ENCODE peak calls at places on chromosomes 3 and 15, in seven cellular contexts. R, P, L, Q, M, U and J are unnamed samples.
A peak's percentile ranks its signal among the peaks of the same experiment; 100 is the strongest.

GRCh38 chr3:61877359-61877770 is 316.0 kb downstream of the PTPRG start:
- DNase-seq in R (peak; percentile 29), P (no peak), L (peak; percentile 17), Q (no peak), M (no peak), U (no peak), J (peak; percentile 74)

GRCh38 chr15:65189102-65189740 is 4.1 kb upstream of the CLPX start:
- DNase-seq in R (peak; percentile 51), P (peak; percentile 36), L (no peak), Q (peak; percentile 57), M (peak; percentile 67), U (peak; percentile 54), J (peak; percentile 26)

GRCh38 chr3:98185180-98185579 is 18.7 kb downstream of the OR5H15 start:
- DNase-seq in R (peak; percentile 17), P (no peak), L (no peak), Q (peak; percentile 6), M (no peak), U (no peak), J (peak; percentile 21)

GRCh38 chr15:75684648-75685047 is 28.0 kb downstream of the CSPG4 start:
- DNase-seq in R (no peak), P (peak; percentile 11), L (no peak), Q (no peak), M (no peak), U (no peak), J (no peak)

GRCh38 chr15:74340139-74340538 is 27.3 kb downstream of the CYP11A1 start:
- DNase-seq in R (no peak), P (no peak), L (no peak), Q (no peak), M (no peak), U (peak; percentile 41), J (no peak)

GRCh38 chr3:25493786-25494185 is 65.7 kb downstream of the RARB start:
- DNase-seq in R (no peak), P (no peak), L (no peak), Q (no peak), M (peak; percentile 61), U (peak; percentile 7), J (no peak)

GRCh38 chr3:150038830-150039229 is 68.1 kb upstream of the PFN2 start:
- DNase-seq in R (no peak), P (peak; percentile 11), L (no peak), Q (no peak), M (no peak), U (no peak), J (no peak)

GRCh38 chr3:127716334-127716733 is 43.6 kb downstream of the ABTB1 start:
- DNase-seq in R (no peak), P (no peak), L (no peak), Q (no peak), M (no peak), U (no peak), J (no peak)

GRCh38 chr3:188792788-188793187 is 379.0 kb upstream of the TPRG1 start:
- DNase-seq in R (peak; percentile 35), P (no peak), L (no peak), Q (no peak), M (peak; percentile 27), U (no peak), J (no peak)

GRCh38 chr3:36700537-36701248 is 63.7 kb downstream of the DCLK3 start:
- DNase-seq in R (peak; percentile 75), P (peak; percentile 54), L (no peak), Q (peak; percentile 54), M (peak; percentile 85), U (peak; percentile 81), J (peak; percentile 44)

GRCh38 chr15:78364233-78364632 is 24.1 kb downstream of the CRABP1 start:
- DNase-seq in R (peak; percentile 32), P (no peak), L (no peak), Q (no peak), M (no peak), U (no peak), J (no peak)

GRCh38 chr15:80580107-80580506 is 115.0 kb upstream of the ABHD17C start:
- DNase-seq in R (no peak), P (no peak), L (no peak), Q (no peak), M (peak; percentile 80), U (peak; percentile 96), J (no peak)

GRCh38 chr15:37900286-37901221 is 33.9 kb upstream of the TMCO5A start:
- DNase-seq in R (peak; percentile 34), P (no peak), L (no peak), Q (no peak), M (peak; percentile 84), U (peak; percentile 87), J (no peak)

GRCh38 chr3:30421261-30421660 is 185.1 kb upstream of the TGFBR2 start:
- DNase-seq in R (no peak), P (no peak), L (no peak), Q (no peak), M (peak; percentile 84), U (peak; percentile 40), J (no peak)

GRCh38 chr3:44252332-44252731 is 10.6 kb downstream of the TOPAZ1 start:
- DNase-seq in R (no peak), P (no peak), L (no peak), Q (no peak), M (no peak), U (no peak), J (no peak)

GRCh38 chr3:115968871-115969270 is 345.6 kb downstream of the GAP43 start:
- DNase-seq in R (no peak), P (no peak), L (no peak), Q (no peak), M (no peak), U (no peak), J (no peak)

GRCh38 chr15:67033521-67033920 is 31.9 kb upstream of the SMAD3 start:
- DNase-seq in R (no peak), P (no peak), L (no peak), Q (no peak), M (no peak), U (no peak), J (no peak)

GRCh38 chr3:140599009-140599408 is 78.9 kb upstream of the TRIM42 start:
- DNase-seq in R (no peak), P (no peak), L (no peak), Q (no peak), M (no peak), U (no peak), J (no peak)

DNA sequence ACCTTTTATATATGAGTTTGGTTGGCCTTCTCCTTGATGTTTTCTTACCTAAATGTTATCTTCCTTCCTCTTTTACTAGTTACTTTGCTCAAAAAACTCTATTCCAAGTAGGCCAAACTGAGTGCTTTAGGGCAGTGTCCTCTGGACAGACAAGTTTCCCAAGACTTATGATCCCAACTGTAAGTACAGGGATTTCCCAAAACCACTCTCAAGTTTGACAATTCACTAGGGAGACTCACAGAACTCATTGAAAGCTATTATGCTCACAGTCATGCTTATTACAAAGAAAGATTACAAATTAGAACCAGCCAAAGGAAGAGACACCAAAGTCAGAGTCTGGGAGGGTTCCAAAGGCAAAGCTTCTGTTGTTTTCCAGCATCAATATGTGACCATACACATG is 534.2 kb upstream of the ALCAM start:
- DNase-seq in R (no peak), P (no peak), L (no peak), Q (no peak), M (no peak), U (no peak), J (no peak)
- H2AFZ ChIP-seq in R (no peak overlapping the region), P (no peak overlapping the region), L (no peak overlapping the region), Q (peak overlapping the region; percentile 5), M (no peak overlapping the region), U (no peak overlapping the region), J (no peak overlapping the region)

GRCh38 chr3:10198226-10198625 is 33.5 kb downstream of the IRAK2 start:
- DNase-seq in R (no peak), P (no peak), L (no peak), Q (no peak), M (no peak), U (no peak), J (no peak)

GRCh38 chr3:10195692-10196091 is 31.0 kb downstream of the IRAK2 start:
- DNase-seq in R (no peak), P (no peak), L (no peak), Q (no peak), M (no peak), U (no peak), J (no peak)

GRCh38 chr3:10194328-10195071 is 29.8 kb downstream of the IRAK2 start:
- DNase-seq in R (no peak), P (peak; percentile 61), L (peak; percentile 74), Q (no peak), M (no peak), U (no peak), J (no peak)

GRCh38 chr3:10198761-10199688 is 34.3 kb downstream of the IRAK2 start:
- DNase-seq in R (peak; percentile 59), P (peak; percentile 60), L (peak; percentile 80), Q (no peak), M (peak; percentile 88), U (peak; percentile 88), J (peak; percentile 87)

DNA sequence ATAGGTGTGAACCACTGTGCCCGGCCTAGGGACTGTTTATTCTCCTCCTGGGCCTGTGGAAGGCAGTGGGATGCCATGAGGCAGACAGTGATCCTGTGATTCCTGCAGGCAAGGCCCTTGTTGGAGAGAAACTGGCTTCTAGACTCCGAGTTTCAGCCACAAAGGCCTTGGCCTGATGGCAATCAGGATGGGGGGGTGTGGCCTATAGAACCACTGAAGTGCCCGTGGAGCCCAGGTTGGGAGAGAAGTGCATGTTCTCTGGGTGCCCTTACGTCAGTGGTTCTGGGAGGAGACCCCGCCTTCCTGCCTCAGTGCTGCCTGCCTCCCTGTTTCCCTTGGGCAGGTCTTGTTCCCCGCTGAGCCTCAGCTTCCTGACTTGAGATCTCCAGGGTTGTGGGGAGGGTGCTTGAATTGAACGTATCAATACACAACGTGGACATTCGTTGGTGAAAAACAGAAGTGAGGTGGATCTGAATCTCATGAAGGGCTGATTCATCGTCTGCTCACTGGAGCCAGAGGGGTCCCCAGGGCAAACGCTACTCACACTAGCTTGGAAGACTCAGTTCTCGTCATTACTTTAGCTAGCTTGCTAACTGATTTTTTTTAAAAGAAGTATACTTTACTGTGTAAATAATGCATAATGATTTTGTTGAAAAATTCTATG is 31.8 kb downstream of the IRAK2 start:
- DNase-seq in R (no peak), P (no peak), L (peak; percentile 40), Q (no peak), M (peak; percentile 90), U (peak; percentile 70), J (peak; percentile 18)
- H2AFZ ChIP-seq in R (no peak overlapping the region), P (peak overlapping the region; percentile 57), L (peak overlapping the region; percentile 82), Q (no peak overlapping the region), M (peak overlapping the region; percentile 86), U (peak overlapping the region; percentile 3), J (no peak overlapping the region)

GRCh38 chr3:173397161-173398110 is at the start of gene NLGN1:
- DNase-seq in R (peak; percentile 88), P (no peak), L (no peak), Q (peak; percentile 76), M (peak; percentile 72), U (peak; percentile 17), J (peak; percentile 79)
- H2AFZ ChIP-seq in R (peak within 1 kb of the TSS; percentile 57), P (no peak within 1 kb of the TSS), L (no peak within 1 kb of the TSS), Q (peak within 1 kb of the TSS; percentile 97), M (peak within 1 kb of the TSS; percentile 87), U (peak within 1 kb of the TSS; percentile 82), J (peak within 1 kb of the TSS; percentile 94)

DNA sequence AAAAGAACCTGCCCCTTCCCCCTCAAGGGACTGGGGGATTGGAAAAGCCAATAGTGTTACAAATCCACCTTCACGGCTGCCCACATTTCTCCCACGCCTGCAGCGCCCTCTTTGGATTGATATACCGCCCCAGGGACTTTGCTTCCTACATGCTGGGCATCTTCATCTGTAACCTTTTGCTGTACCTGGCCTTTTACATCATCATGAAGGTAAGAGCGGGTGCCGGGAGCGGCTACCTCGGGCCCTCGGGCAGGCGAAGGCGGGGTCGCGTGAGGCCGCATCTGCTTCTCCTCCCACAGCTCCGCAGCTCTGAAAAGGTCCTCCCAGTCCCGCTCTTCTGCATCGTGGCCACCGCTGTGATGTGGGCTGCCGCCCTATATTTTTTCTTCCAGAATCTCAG is 73.1 kb downstream of the USF3 start:
- DNase-seq in R (peak; percentile 19), P (no peak), L (no peak), Q (no peak), M (no peak), U (no peak), J (no peak)
- H2AFZ ChIP-seq in R (no peak overlapping the region), P (no peak overlapping the region), L (no peak overlapping the region), Q (peak overlapping the region; percentile 32), M (peak overlapping the region; percentile 63), U (no peak overlapping the region), J (no peak overlapping the region)

GRCh38 chr3:195394024-195394423 is 48.8 kb downstream of the ACAP2 start:
- DNase-seq in R (no peak), P (no peak), L (no peak), Q (no peak), M (no peak), U (no peak), J (no peak)
- H2AFZ ChIP-seq in R (no peak overlapping the region), P (no peak overlapping the region), L (peak overlapping the region; percentile 50), Q (no peak overlapping the region), M (no peak overlapping the region), U (no peak overlapping the region), J (no peak overlapping the region)